ENCODE peak calls at places on chromosomes 5 and 9, in nine cellular contexts. One of them, this sample, is unnamed.
A peak's percentile ranks its signal among the peaks of the same experiment; 100 is the strongest.

GRCh38 chr5:128637031-128637430 is 99.0 kb upstream of the FBN2 start:
- DNase-seq in progenitor cell of endocrine pancreas: no peak
- DNase-seq in Calu3: no peak
- DNase-seq in transverse colon: no peak
- DNase-seq in tibial nerve: no peak
- DNase-seq in HepG2: no peak
- DNase-seq in AG04450: peak; percentile 15
- DNase-seq in astrocyte of the spinal cord: peak; percentile 56
- DNase-seq in CD4-positive, alpha-beta T cell: no peak
- DNase-seq in this sample: no peak

GRCh38 chr9:947985-948384 is 28.5 kb upstream of the DMRT3 start:
- DNase-seq in progenitor cell of endocrine pancreas: no peak
- DNase-seq in Calu3: no peak
- DNase-seq in transverse colon: no peak
- DNase-seq in tibial nerve: no peak
- DNase-seq in HepG2: no peak
- DNase-seq in AG04450: no peak
- DNase-seq in astrocyte of the spinal cord: no peak
- DNase-seq in CD4-positive, alpha-beta T cell: no peak
- DNase-seq in this sample: no peak

GRCh38 chr9:37904647-37905505 is 949 bp upstream of the SLC25A51 start:
- DNase-seq in progenitor cell of endocrine pancreas: no peak
- DNase-seq in Calu3: no peak
- DNase-seq in transverse colon: no peak
- DNase-seq in tibial nerve: peak; percentile 21
- DNase-seq in HepG2: no peak
- DNase-seq in AG04450: no peak
- DNase-seq in astrocyte of the spinal cord: no peak
- DNase-seq in CD4-positive, alpha-beta T cell: no peak
- DNase-seq in this sample: peak; percentile 81

GRCh38 chr9:12702160-12702758 is 9.1 kb downstream of the TYRP1 start:
- DNase-seq in progenitor cell of endocrine pancreas: peak; percentile 12
- DNase-seq in Calu3: peak; percentile 37
- DNase-seq in transverse colon: peak; percentile 16
- DNase-seq in tibial nerve: peak; percentile 35
- DNase-seq in HepG2: peak; percentile 3
- DNase-seq in AG04450: no peak
- DNase-seq in astrocyte of the spinal cord: peak; percentile 62
- DNase-seq in CD4-positive, alpha-beta T cell: no peak
- DNase-seq in this sample: no peak

GRCh38 chr9:123517512-123517911 is 161.5 kb downstream of the CRB2 start:
- DNase-seq in progenitor cell of endocrine pancreas: no peak
- DNase-seq in Calu3: no peak
- DNase-seq in transverse colon: no peak
- DNase-seq in tibial nerve: no peak
- DNase-seq in HepG2: no peak
- DNase-seq in AG04450: no peak
- DNase-seq in astrocyte of the spinal cord: no peak
- DNase-seq in CD4-positive, alpha-beta T cell: no peak
- DNase-seq in this sample: no peak

GRCh38 chr9:132049900-132050299 is 29.8 kb downstream of the MED27 start:
- DNase-seq in progenitor cell of endocrine pancreas: no peak
- DNase-seq in Calu3: no peak
- DNase-seq in transverse colon: no peak
- DNase-seq in tibial nerve: no peak
- DNase-seq in HepG2: no peak
- DNase-seq in AG04450: no peak
- DNase-seq in astrocyte of the spinal cord: no peak
- DNase-seq in CD4-positive, alpha-beta T cell: no peak
- DNase-seq in this sample: no peak

GRCh38 chr9:86854898-86855523 is 92.3 kb downstream of the GAS1 start:
- DNase-seq in progenitor cell of endocrine pancreas: peak; percentile 23
- DNase-seq in Calu3: peak; percentile 45
- DNase-seq in transverse colon: no peak
- DNase-seq in tibial nerve: no peak
- DNase-seq in HepG2: peak; percentile 58
- DNase-seq in AG04450: peak; percentile 87
- DNase-seq in astrocyte of the spinal cord: peak; percentile 94
- DNase-seq in CD4-positive, alpha-beta T cell: no peak
- DNase-seq in this sample: peak; percentile 87

GRCh38 chr5:115168829-115169391 is 798 bp downstream of the TRIM36 start:
- DNase-seq in progenitor cell of endocrine pancreas: no peak
- DNase-seq in Calu3: peak; percentile 30
- DNase-seq in transverse colon: peak; percentile 27
- DNase-seq in tibial nerve: no peak
- DNase-seq in HepG2: no peak
- DNase-seq in AG04450: no peak
- DNase-seq in astrocyte of the spinal cord: no peak
- DNase-seq in CD4-positive, alpha-beta T cell: no peak
- DNase-seq in this sample: no peak

GRCh38 chr5:101346906-101347305 is 443.8 kb upstream of the ST8SIA4 start:
- DNase-seq in progenitor cell of endocrine pancreas: no peak
- DNase-seq in Calu3: no peak
- DNase-seq in transverse colon: no peak
- DNase-seq in tibial nerve: no peak
- DNase-seq in HepG2: no peak
- DNase-seq in AG04450: no peak
- DNase-seq in astrocyte of the spinal cord: no peak
- DNase-seq in CD4-positive, alpha-beta T cell: no peak
- DNase-seq in this sample: no peak

GRCh38 chr5:518721-519120 is 5.5 kb downstream of the SLC9A3 start:
- DNase-seq in progenitor cell of endocrine pancreas: no peak
- DNase-seq in Calu3: no peak
- DNase-seq in transverse colon: peak; percentile 77
- DNase-seq in tibial nerve: no peak
- DNase-seq in HepG2: no peak
- DNase-seq in AG04450: no peak
- DNase-seq in astrocyte of the spinal cord: no peak
- DNase-seq in CD4-positive, alpha-beta T cell: no peak
- DNase-seq in this sample: no peak

GRCh38 chr5:145056805-145057204 is 778.3 kb downstream of the PRELID2 start:
- DNase-seq in progenitor cell of endocrine pancreas: no peak
- DNase-seq in Calu3: no peak
- DNase-seq in transverse colon: no peak
- DNase-seq in tibial nerve: no peak
- DNase-seq in HepG2: no peak
- DNase-seq in AG04450: no peak
- DNase-seq in astrocyte of the spinal cord: peak; percentile 10
- DNase-seq in CD4-positive, alpha-beta T cell: no peak
- DNase-seq in this sample: no peak

DNA sequence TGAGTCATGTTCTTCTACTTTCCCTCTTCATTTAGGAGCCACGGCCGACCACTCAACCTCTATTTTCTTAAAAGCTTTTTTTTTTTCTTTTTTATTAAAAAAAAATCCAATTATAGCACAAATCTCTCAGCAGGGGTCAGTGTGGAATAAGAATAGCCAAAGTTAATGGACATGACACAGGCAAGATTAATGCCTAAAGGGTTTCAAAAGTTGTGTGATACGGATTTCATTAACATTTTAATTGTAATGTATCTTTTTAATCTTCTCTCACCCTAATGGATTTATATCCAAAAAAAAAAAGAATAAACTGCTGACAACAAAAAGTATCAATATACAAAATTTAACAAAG is 5.4 kb downstream of the NACC2 start:
- DNase-seq in progenitor cell of endocrine pancreas: no peak
- DNase-seq in Calu3: no peak
- DNase-seq in transverse colon: no peak
- DNase-seq in tibial nerve: no peak
- DNase-seq in HepG2: no peak
- DNase-seq in AG04450: no peak
- DNase-seq in astrocyte of the spinal cord: peak; percentile 55
- DNase-seq in CD4-positive, alpha-beta T cell: no peak
- DNase-seq in this sample: no peak
- TF ChIP-seq CTCF in progenitor cell of endocrine pancreas: peak; percentile 49
- TF ChIP-seq CTCF in Calu3: peak; percentile 17
- TF ChIP-seq CTCF in transverse colon: peak; percentile 30
- TF ChIP-seq CTCF in tibial nerve: no peak
- TF ChIP-seq CTCF in HepG2: no peak
- TF ChIP-seq CTCF in AG04450: peak; percentile 60
- TF ChIP-seq CTCF in astrocyte of the spinal cord: peak; percentile 35
- TF ChIP-seq CTCF in CD4-positive, alpha-beta T cell: peak; percentile 67
- TF ChIP-seq CTCF in this sample: peak; percentile 60

GRCh38 chr5:138280915-138281314 is 6.5 kb upstream of the GFRA3 start:
- DNase-seq in progenitor cell of endocrine pancreas: no peak
- DNase-seq in Calu3: no peak
- DNase-seq in transverse colon: no peak
- DNase-seq in tibial nerve: no peak
- DNase-seq in HepG2: no peak
- DNase-seq in AG04450: no peak
- DNase-seq in astrocyte of the spinal cord: no peak
- DNase-seq in CD4-positive, alpha-beta T cell: no peak
- DNase-seq in this sample: no peak

GRCh38 chr5:138287252-138287651 is 12.8 kb upstream of the GFRA3 start:
- DNase-seq in progenitor cell of endocrine pancreas: no peak
- DNase-seq in Calu3: no peak
- DNase-seq in transverse colon: no peak
- DNase-seq in tibial nerve: no peak
- DNase-seq in HepG2: no peak
- DNase-seq in AG04450: no peak
- DNase-seq in astrocyte of the spinal cord: no peak
- DNase-seq in CD4-positive, alpha-beta T cell: no peak
- DNase-seq in this sample: no peak

DNA sequence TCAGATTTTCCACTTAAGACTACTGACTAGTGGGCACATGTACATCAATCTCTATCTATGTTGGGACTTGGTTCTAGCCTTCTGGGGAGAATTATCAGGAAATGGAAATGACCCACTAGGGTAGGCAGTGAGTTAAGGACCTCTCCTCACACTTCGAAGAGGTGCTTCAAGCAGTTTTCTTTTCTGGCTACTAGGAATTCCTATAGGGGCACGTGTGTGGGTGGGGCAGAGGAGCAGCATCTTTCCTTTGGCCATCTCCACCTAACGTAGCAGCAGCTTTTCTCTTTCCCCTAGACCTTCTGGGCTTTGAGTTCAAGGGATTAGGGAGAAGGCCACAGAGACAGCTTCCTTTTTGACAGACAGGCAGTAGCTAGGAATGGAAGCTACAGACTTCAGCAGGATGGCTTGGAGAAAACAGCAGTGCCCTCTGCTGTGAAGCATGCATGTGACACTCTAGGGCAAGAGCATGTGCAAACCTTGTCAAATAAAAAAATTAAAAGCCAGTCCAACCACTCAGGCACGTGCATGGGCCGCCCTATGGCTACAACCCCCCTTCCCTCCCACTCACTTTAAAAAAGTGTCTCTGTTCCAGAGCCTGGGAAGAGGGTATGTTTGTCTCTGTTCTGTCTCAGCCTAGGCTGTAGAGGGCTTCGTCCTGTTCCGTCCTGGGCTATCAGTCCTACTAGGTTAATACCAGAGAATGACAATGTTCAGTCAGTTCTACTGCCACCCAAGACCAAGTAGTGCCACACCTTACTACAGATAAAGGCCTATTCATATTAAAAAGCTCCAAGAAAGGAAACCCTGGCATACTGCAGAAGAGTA is 8.7 kb upstream of the GFRA3 start:
- DNase-seq in progenitor cell of endocrine pancreas: peak; percentile 19
- DNase-seq in Calu3: peak; percentile 50
- DNase-seq in transverse colon: peak; percentile 16
- DNase-seq in tibial nerve: peak; percentile 36
- DNase-seq in HepG2: peak; percentile 68
- DNase-seq in AG04450: peak; percentile 20
- DNase-seq in astrocyte of the spinal cord: peak; percentile 51
- DNase-seq in CD4-positive, alpha-beta T cell: no peak
- DNase-seq in this sample: no peak
- TF ChIP-seq CTCF in progenitor cell of endocrine pancreas: peak; percentile 69
- TF ChIP-seq CTCF in Calu3: no peak
- TF ChIP-seq CTCF in transverse colon: peak; percentile 29
- TF ChIP-seq CTCF in tibial nerve: peak; percentile 44
- TF ChIP-seq CTCF in HepG2: peak; percentile 86
- TF ChIP-seq CTCF in AG04450: peak; percentile 68
- TF ChIP-seq CTCF in astrocyte of the spinal cord: peak; percentile 58
- TF ChIP-seq CTCF in CD4-positive, alpha-beta T cell: no peak
- TF ChIP-seq CTCF in this sample: peak; percentile 64

GRCh38 chr5:139513852-139514485 is 31.4 kb upstream of the STING1 start:
- DNase-seq in progenitor cell of endocrine pancreas: no peak
- DNase-seq in Calu3: no peak
- DNase-seq in transverse colon: no peak
- DNase-seq in tibial nerve: no peak
- DNase-seq in HepG2: no peak
- DNase-seq in AG04450: no peak
- DNase-seq in astrocyte of the spinal cord: no peak
- DNase-seq in CD4-positive, alpha-beta T cell: no peak
- DNase-seq in this sample: no peak

GRCh38 chr5:139514486-139514856 is 31.9 kb upstream of the STING1 start:
- DNase-seq in progenitor cell of endocrine pancreas: no peak
- DNase-seq in Calu3: no peak
- DNase-seq in transverse colon: no peak
- DNase-seq in tibial nerve: no peak
- DNase-seq in HepG2: no peak
- DNase-seq in AG04450: no peak
- DNase-seq in astrocyte of the spinal cord: no peak
- DNase-seq in CD4-positive, alpha-beta T cell: no peak
- DNase-seq in this sample: no peak

GRCh38 chr5:139523635-139524445 is 37.3 kb upstream of the UBE2D2 start:
- DNase-seq in progenitor cell of endocrine pancreas: no peak
- DNase-seq in Calu3: no peak
- DNase-seq in transverse colon: peak; percentile 26
- DNase-seq in tibial nerve: no peak
- DNase-seq in HepG2: no peak
- DNase-seq in AG04450: no peak
- DNase-seq in astrocyte of the spinal cord: no peak
- DNase-seq in CD4-positive, alpha-beta T cell: no peak
- DNase-seq in this sample: no peak

GRCh38 chr5:139517683-139518564 is 35.4 kb upstream of the STING1 start:
- DNase-seq in progenitor cell of endocrine pancreas: peak; percentile 93
- DNase-seq in Calu3: peak; percentile 96
- DNase-seq in transverse colon: peak; percentile 93
- DNase-seq in tibial nerve: peak; percentile 95
- DNase-seq in HepG2: peak; percentile 80
- DNase-seq in AG04450: peak; percentile 47
- DNase-seq in astrocyte of the spinal cord: peak; percentile 89
- DNase-seq in CD4-positive, alpha-beta T cell: peak; percentile 72
- DNase-seq in this sample: peak; percentile 98
- TF ChIP-seq CTCF in progenitor cell of endocrine pancreas: peak; percentile 98
- TF ChIP-seq CTCF in Calu3: peak; percentile 96
- TF ChIP-seq CTCF in transverse colon: peak; percentile 98
- TF ChIP-seq CTCF in tibial nerve: peak; percentile 99
- TF ChIP-seq CTCF in HepG2: peak; percentile 96
- TF ChIP-seq CTCF in AG04450: peak; percentile 89
- TF ChIP-seq CTCF in astrocyte of the spinal cord: peak; percentile 88
- TF ChIP-seq CTCF in CD4-positive, alpha-beta T cell: peak; percentile 95
- TF ChIP-seq CTCF in this sample: peak; percentile 97

DNA sequence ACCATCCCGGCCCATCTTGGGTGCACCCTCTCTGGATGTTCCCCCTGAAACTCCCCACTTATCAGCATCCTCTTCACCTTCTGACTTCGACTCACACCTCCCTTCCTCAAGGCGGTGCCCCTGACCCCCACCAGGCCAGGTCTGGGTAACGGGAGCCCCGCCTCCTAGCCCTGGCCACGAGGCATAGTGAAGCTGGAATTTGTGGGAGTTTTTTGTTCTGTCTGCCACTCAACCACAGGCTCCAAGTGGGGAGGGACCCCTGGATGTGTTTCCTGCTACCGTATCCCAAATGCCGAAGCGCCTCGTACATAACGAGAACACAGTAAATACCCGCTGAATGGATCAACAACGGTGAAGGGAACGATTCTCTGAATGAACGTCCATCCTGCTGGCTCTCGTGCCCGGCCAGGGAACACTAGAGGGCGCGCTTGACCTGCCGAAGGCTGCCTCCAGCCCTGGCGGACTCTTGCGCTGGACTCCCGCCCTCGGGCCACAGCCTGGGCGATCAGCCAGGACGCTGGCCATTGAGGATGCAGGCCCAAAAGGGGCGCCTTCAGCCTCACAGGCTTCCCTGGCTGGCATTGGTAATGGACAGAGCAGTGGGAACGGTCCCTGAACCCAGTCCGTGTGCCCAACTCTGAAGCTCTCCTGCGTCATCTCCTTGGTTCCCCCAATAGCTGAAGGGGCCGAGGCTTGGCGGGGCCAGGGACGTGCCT is 47.3 kb upstream of the PHYKPL start:
- DNase-seq in progenitor cell of endocrine pancreas: peak; percentile 86
- DNase-seq in Calu3: peak; percentile 94
- DNase-seq in transverse colon: peak; percentile 87
- DNase-seq in tibial nerve: peak; percentile 86
- DNase-seq in HepG2: peak; percentile 59
- DNase-seq in AG04450: peak; percentile 26
- DNase-seq in astrocyte of the spinal cord: peak; percentile 54
- DNase-seq in CD4-positive, alpha-beta T cell: peak; percentile 18
- DNase-seq in this sample: peak; percentile 94
- TF ChIP-seq CTCF in progenitor cell of endocrine pancreas: peak; percentile 99
- TF ChIP-seq CTCF in Calu3: peak; percentile 85
- TF ChIP-seq CTCF in transverse colon: peak; percentile 90
- TF ChIP-seq CTCF in tibial nerve: peak; percentile 90
- TF ChIP-seq CTCF in HepG2: peak; percentile 99
- TF ChIP-seq CTCF in AG04450: peak; percentile 87
- TF ChIP-seq CTCF in astrocyte of the spinal cord: peak; percentile 89
- TF ChIP-seq CTCF in CD4-positive, alpha-beta T cell: peak; percentile 80
- TF ChIP-seq CTCF in this sample: peak; percentile 98